ENCODE peak calls at places on chromosomes 3 and 15, in five cellular contexts. N is PC-3; Q is naive thymus-derived CD4-positive, alpha-beta T cell; Z is CD4-positive, alpha-beta memory T cell; M is neural progenitor cell. G is an unnamed sample.

GRCh38 chr3:31294430-31295149 is 238.1 kb upstream of the STT3B start:
- DNase-seq in Q (no peak), Z (no peak), N (peak; percentile 54), M (no peak), G (no peak)

GRCh38 chr15:89416339-89417183 is 79.8 kb downstream of the RHCG start:
- DNase-seq in M (peak; percentile 90), Z (peak; percentile 48), N (peak; percentile 77), Q (peak; percentile 36), G (peak; percentile 95)

GRCh38 chr15:57684491-57685184 is 21.9 kb upstream of the POLR2M start:
- DNase-seq in Q (no peak), Z (no peak), M (no peak), N (no peak), G (no peak)

GRCh38 chr3:3827111-3827510 is 27.9 kb downstream of the LRRN1 start:
- DNase-seq in N (no peak), Q (no peak), Z (no peak), M (no peak), G (no peak)

GRCh38 chr15:49075876-49076275 is 29.6 kb upstream of the SECISBP2L start:
- DNase-seq in Z (no peak), Q (no peak), M (no peak), N (no peak), G (no peak)

GRCh38 chr3:33636125-33636855 is 81.8 kb downstream of the CLASP2 start:
- DNase-seq in N (peak; percentile 76), Q (peak; percentile 18), Z (peak; percentile 22), M (peak; percentile 72), G (peak; percentile 29)

GRCh38 chr15:65087873-65088642 is 11.5 kb downstream of the KBTBD13 start:
- DNase-seq in Q (no peak), Z (no peak), N (no peak), M (no peak), G (peak; percentile 71)

GRCh38 chr15:29822100-29822684 is at the start of gene TJP1:
- DNase-seq in Z (no peak), Q (no peak), N (peak; percentile 87), M (peak; percentile 94), G (peak; percentile 94)

GRCh38 chr15:45181491-45182285 is 6.1 kb downstream of the SHF start:
- DNase-seq in Z (no peak), Q (no peak), N (no peak), M (no peak), G (peak; percentile 39)

GRCh38 chr3:112579697-112580096 is 17.9 kb downstream of the SLC35A5 start:
- DNase-seq in N (no peak), M (no peak), Z (no peak), Q (no peak), G (no peak)

GRCh38 chr15:89338036-89338435 is 3.4 kb upstream of the POLG start:
- DNase-seq in N (no peak), M (no peak), Q (no peak), Z (no peak), G (no peak)

GRCh38 chr3:104788807-104789206 is 577.9 kb upstream of the ALCAM start:
- DNase-seq in N (no peak), Q (no peak), Z (no peak), M (no peak), G (no peak)

GRCh38 chr3:127002195-127003174 is 19.6 kb downstream of the PLXNA1 start:
- DNase-seq in Q (no peak), Z (no peak), N (no peak), M (peak; percentile 94), G (peak; percentile 100)

GRCh38 chr3:140821493-140821892 is 120.1 kb upstream of the SLC25A36 start:
- DNase-seq in M (no peak), Z (no peak), Q (no peak), N (no peak), G (no peak)

GRCh38 chr3:52522651-52523251 is 10.9 kb downstream of the NT5DC2 start:
- DNase-seq in M (no peak), Z (no peak), N (no peak), Q (no peak), G (peak; percentile 83)

GRCh38 chr3:155870945-155871745 is 695 bp downstream of the GMPS start:
- DNase-seq in M (peak; percentile 61), N (peak; percentile 44), Z (peak; percentile 30), Q (no peak), G (peak; percentile 85)

GRCh38 chr15:67512140-67512539 is 8.8 kb upstream of the C15orf61 start:
- DNase-seq in M (no peak), N (no peak), Z (no peak), Q (no peak), G (no peak)

GRCh38 chr3:14691239-14691638 is 16.3 kb downstream of the C3orf20 start:
- DNase-seq in M (no peak), Q (no peak), Z (no peak), N (no peak), G (no peak)

GRCh38 chr15:85479071-85479647 is 98.8 kb downstream of the AKAP13 start:
- DNase-seq in Q (no peak), M (no peak), Z (no peak), N (peak; percentile 28), G (peak; percentile 88)

GRCh38 chr15:62079594-62079993 is 12.8 kb downstream of the C2CD4A start:
- DNase-seq in Q (no peak), Z (no peak), N (no peak), M (no peak), G (no peak)

GRCh38 chr3:179181993-179182551 is 33.9 kb downstream of the PIK3CA start:
- DNase-seq in Z (no peak), Q (no peak), M (no peak), N (peak; percentile 19), G (no peak)

GRCh38 chr3:23112491-23112890 is 90.6 kb upstream of the UBE2E2 start:
- DNase-seq in M (peak; percentile 15), Z (no peak), Q (no peak), N (peak; percentile 11), G (no peak)

GRCh38 chr3:133112666-133113065 is 74.5 kb downstream of the TMEM108 start:
- DNase-seq in Z (no peak), N (no peak), Q (no peak), M (no peak), G (no peak)

GRCh38 chr3:129343643-129344360 is 65.1 kb downstream of the HMCES start:
- DNase-seq in M (peak; percentile 77), Q (peak; percentile 36), Z (peak; percentile 22), N (no peak), G (peak; percentile 98)
- H3K4me3 ChIP-seq in M (peak overlapping the region; percentile 43), Q (no peak overlapping the region), Z (no peak overlapping the region), N (no peak overlapping the region), G (peak overlapping the region; percentile 62)

GRCh38 chr15:71282086-71282485 is 166.8 kb downstream of the THSD4 start:
- DNase-seq in M (no peak), N (no peak), Q (no peak), Z (no peak), G (no peak)
- H3K4me1 ChIP-seq in M (no peaks in the 10 kb centered on the region), N (peaks cover 39% of the 10 kb centered on the region), Q (no peaks in the 10 kb centered on the region), Z (no peaks in the 10 kb centered on the region), G (peaks cover 48% of the 10 kb centered on the region)

DNA sequence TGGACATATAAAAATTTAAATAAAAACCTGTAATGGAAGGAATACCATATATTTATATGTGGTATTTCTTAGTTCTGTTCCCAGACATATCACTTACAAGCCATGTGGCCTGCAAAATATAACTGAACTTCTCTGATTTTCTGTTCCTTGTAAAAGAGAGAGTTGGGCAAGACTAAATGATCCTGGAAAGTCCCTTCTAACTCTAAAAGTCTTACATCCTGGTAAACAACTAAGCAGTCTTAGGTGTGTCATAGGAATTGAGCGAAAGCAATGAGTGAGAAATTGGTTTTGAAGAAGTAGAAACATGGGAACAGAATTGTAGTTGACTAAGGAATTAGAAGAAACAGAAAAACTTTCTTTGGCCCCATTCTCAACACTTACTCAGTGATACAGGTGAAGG is 25.3 kb upstream of the IL20RB start:
- DNase-seq in Q (no peak), Z (no peak), N (no peak), M (no peak), G (no peak)
- H3K4me3 ChIP-seq in Q (no peak overlapping the region), Z (no peak overlapping the region), N (no peak overlapping the region), M (no peak overlapping the region), G (no peak overlapping the region)

GRCh38 chr3:71990545-71990944 is 205.6 kb upstream of the PROK2 start:
- DNase-seq in M (no peak), Q (no peak), Z (no peak), N (no peak), G (no peak)
- H3K4me1 ChIP-seq in M (no peaks in the 10 kb centered on the region), Q (no peaks in the 10 kb centered on the region), Z (peaks cover under 1% of the 10 kb centered on the region), N (no peaks in the 10 kb centered on the region), G (peaks cover 20% of the 10 kb centered on the region)

GRCh38 chr3:124360140-124360539 is 368.2 kb upstream of the ROPN1 start:
- DNase-seq in Q (no peak), Z (no peak), M (no peak), N (no peak), G (no peak)

GRCh38 chr3:124362418-124362817 is 367.8 kb upstream of the UMPS start:
- DNase-seq in N (no peak), Z (no peak), Q (no peak), M (no peak), G (no peak)

GRCh38 chr3:124361566-124361965 is 368.7 kb upstream of the UMPS start:
- DNase-seq in Q (no peak), M (no peak), Z (no peak), N (no peak), G (no peak)

GRCh38 chr3:124363451-124363850 is 366.8 kb upstream of the UMPS start:
- DNase-seq in Q (no peak), Z (no peak), M (no peak), N (peak; percentile 56), G (peak; percentile 82)

DNA sequence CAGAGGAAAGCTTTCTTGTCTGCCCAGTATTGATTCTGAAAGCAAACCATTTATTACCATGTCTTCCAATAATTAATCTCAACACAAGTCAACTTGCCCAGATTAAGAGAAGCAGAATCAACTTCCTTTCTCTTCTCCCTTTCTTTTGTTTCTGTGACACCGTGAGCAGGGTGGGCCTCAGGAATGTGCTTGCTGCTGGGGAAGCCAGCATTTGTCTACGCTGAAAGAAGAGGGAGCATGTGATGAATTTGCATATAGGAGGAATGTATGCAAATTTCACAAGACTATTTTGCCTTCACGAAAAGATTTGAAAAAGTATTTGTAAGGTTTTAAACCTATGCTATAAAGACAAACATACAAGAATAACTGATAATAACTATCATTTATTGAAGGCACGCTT is 368.7 kb upstream of the ROPN1 start:
- DNase-seq in Z (no peak), Q (no peak), N (no peak), M (peak; percentile 80), G (no peak)
- H3K4me3 ChIP-seq in Z (no peak overlapping the region), Q (no peak overlapping the region), N (no peak overlapping the region), M (no peak overlapping the region), G (no peak overlapping the region)

DNA sequence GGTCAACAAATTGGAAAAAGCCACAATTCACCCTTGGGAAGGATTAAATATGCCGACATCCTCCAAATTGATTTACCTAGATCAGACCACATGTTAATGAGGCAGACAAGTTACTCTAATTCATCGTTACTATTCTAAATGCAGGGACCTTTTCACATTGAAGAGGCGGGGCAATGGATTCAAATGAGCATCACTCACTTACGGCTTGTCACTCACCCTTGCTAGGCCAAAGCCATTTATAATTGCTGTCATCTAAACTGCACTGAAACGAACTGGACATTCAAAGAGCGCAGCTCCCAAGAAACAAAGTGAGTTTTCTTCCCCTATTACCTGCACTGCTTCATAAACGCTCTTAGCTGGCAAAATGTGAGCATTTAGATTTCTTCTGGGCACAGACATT is 313.9 kb downstream of the WDR72 start:
- DNase-seq in Z (no peak), Q (no peak), N (no peak), M (no peak), G (no peak)
- H3K4me1 ChIP-seq in Z (no peaks in the 10 kb centered on the region), Q (no peaks in the 10 kb centered on the region), N (no peaks in the 10 kb centered on the region), M (peaks cover 23% of the 10 kb centered on the region), G (no peaks in the 10 kb centered on the region)